ENCODE peak calls at places on chromosomes 3 and 15, in five cellular contexts. J is heart left ventricle, Z is kidney, R is IMR-90, G is lower lobe of right lung. A is an unnamed sample. For H3K4me1, the result is how much of the 10 kb centered on the place peaks cover.

GRCh38 chr3:196080517-196080841 is 1.4 kb downstream of the TFRC start:
- DNase-seq in G (no peak), R (no peak), J (no peak), Z (no peak), A (no peak)

GRCh38 chr3:63046152-63046551 is 170.9 kb upstream of the CADPS start:
- DNase-seq in R (no peak), G (no peak), Z (no peak), J (no peak), A (no peak)

GRCh38 chr15:71571641-71572040 is 238.7 kb upstream of the NR2E3 start:
- DNase-seq in Z (no peak), R (no peak), J (no peak), G (no peak), A (no peak)

GRCh38 chr15:57476533-57476975 is 100.2 kb downstream of the CGNL1 start:
- DNase-seq in Z (no peak), G (no peak), R (peak), J (no peak), A (no peak)

GRCh38 chr3:38126121-38126892 is 10.6 kb downstream of the ACAA1 start:
- DNase-seq in J (no peak), Z (no peak), R (no peak), G (no peak), A (no peak)

GRCh38 chr3:115784739-115785571 is 161.6 kb downstream of the GAP43 start:
- DNase-seq in R (peak), J (no peak), Z (no peak), G (no peak), A (no peak)

GRCh38 chr15:68608206-68608843 is 29.5 kb downstream of the CORO2B start:
- DNase-seq in G (no peak), R (peak), Z (peak), J (peak), A (peak)

GRCh38 chr3:38059148-38059547 is 20.1 kb downstream of the DLEC1 start:
- DNase-seq in Z (no peak), J (no peak), R (no peak), G (no peak), A (no peak)

GRCh38 chr3:99644017-99644416 is 5.6 kb downstream of the COL8A1 start:
- DNase-seq in R (no peak), G (no peak), J (no peak), Z (no peak), A (no peak)

GRCh38 chr15:95300958-95301357 is 1029.5 kb upstream of the NR2F2 start:
- DNase-seq in Z (no peak), G (no peak), R (peak), J (no peak), A (no peak)

GRCh38 chr3:72458365-72458764 is 389.9 kb downstream of the SHQ1 start:
- DNase-seq in R (no peak), Z (no peak), J (no peak), G (no peak), A (no peak)

GRCh38 chr15:71128939-71129562 is 13.8 kb downstream of the THSD4 start:
- DNase-seq in Z (no peak), R (peak), G (no peak), J (no peak), A (no peak)

GRCh38 chr3:46861293-46861995 is 1.8 kb downstream of the MYL3 start:
- DNase-seq in R (no peak), Z (peak), G (peak), J (peak), A (peak)

GRCh38 chr15:26294062-26294689 is 431.0 kb upstream of the ATP10A start:
- DNase-seq in Z (peak), G (no peak), R (no peak), J (peak), A (no peak)

GRCh38 chr3:175751089-175751488 is 892.0 kb downstream of the NAALADL2 start:
- DNase-seq in R (no peak), J (no peak), G (no peak), Z (no peak), A (no peak)

GRCh38 chr3:173750591-173750990 is 353.0 kb downstream of the NLGN1 start:
- DNase-seq in R (no peak), Z (no peak), G (no peak), J (no peak), A (no peak)

GRCh38 chr3:194274424-194275085 is 76.6 kb downstream of the CPN2 start:
- DNase-seq in Z (no peak), J (peak), R (no peak), G (peak), A (no peak)

GRCh38 chr3:63228677-63229076 is 49.4 kb upstream of the SYNPR start:
- DNase-seq in J (no peak), G (no peak), Z (no peak), R (peak), A (no peak)

GRCh38 chr3:14261229-14261628 is 82.6 kb downstream of the LSM3 start:
- DNase-seq in Z (peak), G (peak), J (peak), R (peak), A (peak)

GRCh38 chr3:160196511-160197104 is 28.6 kb upstream of the C3orf80 start:
- DNase-seq in J (peak), Z (no peak), R (no peak), G (no peak), A (no peak)

GRCh38 chr15:75760689-75761435 is 48.2 kb upstream of the CSPG4 start:
- DNase-seq in R (no peak), J (no peak), Z (no peak), G (no peak), A (peak)

GRCh38 chr3:48661501-48662139 is 1.1 kb downstream of the CELSR3 start:
- DNase-seq in G (peak), J (peak), Z (peak), R (peak), A (peak)

GRCh38 chr3:58350627-58351013 is 17.9 kb downstream of the PXK start:
- DNase-seq in R (peak), G (no peak), J (no peak), Z (no peak), A (no peak)

GRCh38 chr3:13172644-13173013 is 99.4 kb upstream of the IQSEC1 start:
- DNase-seq in Z (no peak), R (no peak), G (no peak), J (no peak), A (no peak)

GRCh38 chr15:94174399-94174802 is 57.0 kb upstream of the MCTP2 start:
- DNase-seq in R (peak), J (no peak), G (no peak), Z (no peak), A (no peak)

GRCh38 chr15:52481915-52482314 is 46.8 kb downstream of the MYO5A start:
- DNase-seq in J (no peak), G (no peak), R (peak), Z (no peak), A (no peak)
- H3K4me1 ChIP-seq in J (under half), G (under half), R (under half), Z (under half), A (under half)

GRCh38 chr15:78037779-78038305 is 39.7 kb downstream of the TBC1D2B start:
- DNase-seq in J (no peak), Z (no peak), G (no peak), R (no peak), A (no peak)
- H3K4me3 ChIP-seq in J (no peak), Z (no peak), G (no peak), R (no peak), A (no peak)

GRCh38 chr3:127090218-127091160 is 102.4 kb upstream of the PRR23E start:
- DNase-seq in G (no peak), J (no peak), R (no peak), Z (peak), A (peak)

GRCh38 chr3:127091376-127091775 is 101.6 kb upstream of the PRR23E start:
- DNase-seq in Z (peak), G (no peak), R (no peak), J (no peak), A (peak)

GRCh38 chr3:127092368-127092767 is 100.6 kb upstream of the PRR23E start:
- DNase-seq in R (no peak), G (no peak), J (no peak), Z (peak), A (peak)

GRCh38 chr3:127093312-127093711 is 99.6 kb upstream of the PRR23E start:
- DNase-seq in G (no peak), Z (peak), R (no peak), J (no peak), A (peak)

DNA sequence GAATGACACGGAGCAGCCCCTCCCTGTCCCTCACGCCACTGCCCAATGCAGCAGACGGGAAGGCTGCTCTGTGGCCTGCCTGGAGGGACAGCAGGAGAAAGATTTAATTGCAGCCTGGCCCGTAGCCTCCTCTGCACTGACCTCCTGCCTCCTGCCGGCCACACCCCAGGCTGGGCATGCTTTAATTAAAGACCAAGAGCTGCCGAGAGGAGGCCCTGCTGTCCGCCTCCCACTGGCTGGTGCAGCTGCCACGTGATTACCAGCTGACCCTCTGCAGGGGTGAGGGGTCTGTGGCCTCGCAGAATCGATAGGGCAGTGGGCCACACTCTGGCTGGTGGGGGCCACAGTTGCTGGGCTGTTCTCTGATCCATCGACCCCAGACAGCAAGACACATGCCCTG is 100.2 kb upstream of the PRR23E start:
- DNase-seq in G (no peak), Z (peak), J (no peak), R (no peak), A (peak)
- TF ChIP-seq CTCF in G (no peak), Z (no peak), J (no peak), R (no peak), A (no peak)

GRCh38 chr3:11580645-11581044 is 63.1 kb downstream of the VGLL4 start:
- DNase-seq in Z (no peak), G (no peak), J (no peak), R (peak), A (no peak)

GRCh38 chr3:11583638-11584046 is 60.1 kb downstream of the VGLL4 start:
- DNase-seq in Z (no peak), G (no peak), R (peak), J (no peak), A (no peak)

GRCh38 chr3:11581237-11582122 is 62.2 kb downstream of the VGLL4 start:
- DNase-seq in Z (no peak), R (no peak), J (no peak), G (no peak), A (no peak)

GRCh38 chr3:11583226-11583625 is 60.5 kb downstream of the VGLL4 start:
- DNase-seq in J (no peak), Z (no peak), G (no peak), R (peak), A (no peak)

DNA sequence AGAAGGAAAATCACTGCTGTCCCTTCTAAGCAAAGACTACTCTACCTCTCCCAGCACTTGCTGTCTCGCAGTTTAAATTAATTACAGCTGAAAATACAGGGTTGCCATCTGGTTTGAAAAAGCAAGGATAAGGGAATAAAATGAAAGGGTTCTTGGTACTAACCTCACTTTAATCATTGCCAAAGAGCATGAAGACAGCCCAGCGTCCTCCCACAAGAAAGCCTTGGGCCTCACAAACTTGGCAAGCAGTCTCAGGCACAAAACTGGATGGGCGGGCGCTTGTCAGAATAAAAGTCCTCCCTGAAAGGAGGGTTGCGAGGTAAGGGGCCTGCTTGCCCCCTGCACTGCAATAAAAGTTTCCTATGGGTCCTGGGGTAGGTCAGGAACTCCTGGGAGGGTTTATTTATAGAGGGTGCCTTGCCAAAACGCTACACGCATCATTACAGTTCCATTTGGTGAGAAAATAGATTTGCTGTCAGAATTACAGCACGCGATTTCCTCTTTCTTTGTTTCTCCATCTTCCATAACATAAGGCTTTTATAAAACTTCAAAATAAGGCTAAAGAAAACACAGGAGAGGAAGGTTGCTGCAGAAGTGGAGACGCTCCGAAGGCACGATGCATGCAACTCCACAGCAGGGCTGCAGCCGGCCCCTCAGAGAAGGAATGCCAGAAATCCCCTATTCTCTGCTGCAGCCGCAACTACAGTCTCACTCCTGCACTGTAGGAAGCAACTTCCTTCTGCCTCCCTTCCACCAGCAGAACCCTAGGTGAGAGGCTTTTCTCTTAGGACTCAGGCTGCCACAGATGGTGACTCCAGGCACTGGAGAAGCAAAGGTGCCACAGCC is 61.4 kb downstream of the VGLL4 start:
- DNase-seq in Z (no peak), G (no peak), R (peak), J (peak), A (no peak)
- H3K4me1 ChIP-seq in Z (under half), G (under half), R (under half), J (half or more), A (under half)

DNA sequence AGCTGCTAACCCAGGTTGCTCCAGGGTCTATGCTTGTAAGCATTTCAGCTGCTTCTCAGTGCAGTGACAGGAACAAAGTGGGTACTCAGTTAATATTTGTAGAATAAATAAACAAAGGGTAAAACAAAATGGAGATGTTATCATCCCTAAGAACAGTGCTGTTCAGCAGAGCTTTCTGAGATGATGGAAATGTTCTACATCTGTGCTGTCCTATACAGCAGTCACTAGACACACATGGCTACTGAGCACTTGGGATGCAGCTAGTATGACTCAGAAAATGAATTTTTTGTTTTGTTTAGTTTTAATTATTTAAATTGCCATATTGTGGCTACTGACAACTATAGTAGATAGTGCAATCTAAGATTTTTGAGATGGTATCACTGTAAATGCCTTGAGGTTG is 283.8 kb upstream of the ADAMTS9 start:
- DNase-seq in Z (no peak), G (no peak), J (no peak), R (no peak), A (no peak)
- H3K4me3 ChIP-seq in Z (no peak), G (no peak), J (no peak), R (no peak), A (no peak)

GRCh38 chr3:149426325-149426724 is 48.2 kb upstream of the TM4SF4 start:
- DNase-seq in Z (no peak), R (no peak), J (no peak), G (no peak), A (no peak)

GRCh38 chr3:149421764-149422163 is 44.3 kb upstream of the TM4SF1 start:
- DNase-seq in J (no peak), G (no peak), Z (no peak), R (no peak), A (no peak)

GRCh38 chr3:149419816-149420215 is 42.4 kb upstream of the TM4SF1 start:
- DNase-seq in G (no peak), Z (no peak), R (no peak), J (no peak), A (no peak)

DNA sequence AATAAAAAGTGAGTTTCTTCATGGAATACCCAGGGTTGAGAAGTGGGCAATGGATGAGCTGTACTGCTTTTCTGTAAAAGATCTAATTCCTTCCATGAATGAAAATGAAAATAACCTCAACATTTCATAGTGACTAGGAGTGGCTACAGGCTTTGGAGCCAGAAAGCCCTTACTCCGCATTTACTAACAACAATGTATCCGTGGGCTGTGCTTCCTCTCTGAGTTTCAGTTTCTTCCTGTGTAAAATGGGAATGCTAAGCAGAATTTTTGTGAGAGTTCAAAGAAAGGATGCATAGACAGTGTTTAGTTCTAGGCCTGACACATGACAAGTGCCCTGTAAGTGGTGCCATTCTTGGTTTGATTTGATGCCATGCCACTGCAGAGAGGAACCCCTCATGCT is 47.5 kb upstream of the TM4SF1 start:
- DNase-seq in Z (no peak), R (no peak), J (no peak), G (no peak), A (no peak)
- TF ChIP-seq CTCF in Z (no peak), R (no peak), J (no peak), G (no peak), A (no peak)

A was measured in spleen.